ENCODE peak calls at places on chromosomes 4 and X, in five cellular contexts. D is right cardiac atrium, Y is uterus, T is heart left ventricle, N is kidney. P is an unnamed sample. For H3K4me1, the result is how much of the 10 kb centered on the place peaks cover.

GRCh38 chr4:56506110-56506705 is 617 bp downstream of the ARL9 start:
- DNase-seq in D (no peak), Y (no peak), T (no peak), N (no peak), P (no peak)

GRCh38 chr4:90474484-90474883 is 347.3 kb downstream of the CCSER1 start:
- DNase-seq in D (no peak), Y (no peak), T (no peak), N (no peak), P (no peak)

GRCh38 chr4:139934336-139934735 is 219.6 kb downstream of the MAML3 start:
- DNase-seq in D (no peak), Y (peak), T (no peak), N (no peak), P (no peak)

GRCh38 chr4:78938474-78938867 is 767 bp downstream of the PAQR3 start:
- DNase-seq in D (no peak), Y (no peak), T (no peak), N (no peak), P (no peak)

GRCh38 chr4:61723492-61723891 is 523.4 kb downstream of the ADGRL3 start:
- DNase-seq in D (no peak), Y (no peak), T (no peak), N (no peak), P (no peak)

GRCh38 chr4:83013420-83013867 is 2.8 kb upstream of the LIN54 start:
- DNase-seq in D (no peak), Y (no peak), T (no peak), N (no peak), P (no peak)

GRCh38 chr4:140568507-140569306 is at the start of gene UCP1:
- DNase-seq in D (peak), Y (no peak), T (peak), N (peak), P (no peak)

GRCh38 chrX:45229348-45229747 is 28.7 kb upstream of the DIPK2B start:
- DNase-seq in D (no peak), Y (no peak), T (no peak), N (no peak), P (no peak)

GRCh38 chr4:10082459-10083272 is 33.9 kb downstream of the WDR1 start:
- DNase-seq in D (no peak), Y (peak), T (no peak), N (peak), P (no peak)

GRCh38 chr4:39502034-39502658 is 25.1 kb downstream of the UGDH start:
- DNase-seq in D (no peak), Y (no peak), T (no peak), N (no peak), P (no peak)
- H3K27ac ChIP-seq in D (peak), Y (no peak), T (no peak), N (no peak), P (no peak)

DNA sequence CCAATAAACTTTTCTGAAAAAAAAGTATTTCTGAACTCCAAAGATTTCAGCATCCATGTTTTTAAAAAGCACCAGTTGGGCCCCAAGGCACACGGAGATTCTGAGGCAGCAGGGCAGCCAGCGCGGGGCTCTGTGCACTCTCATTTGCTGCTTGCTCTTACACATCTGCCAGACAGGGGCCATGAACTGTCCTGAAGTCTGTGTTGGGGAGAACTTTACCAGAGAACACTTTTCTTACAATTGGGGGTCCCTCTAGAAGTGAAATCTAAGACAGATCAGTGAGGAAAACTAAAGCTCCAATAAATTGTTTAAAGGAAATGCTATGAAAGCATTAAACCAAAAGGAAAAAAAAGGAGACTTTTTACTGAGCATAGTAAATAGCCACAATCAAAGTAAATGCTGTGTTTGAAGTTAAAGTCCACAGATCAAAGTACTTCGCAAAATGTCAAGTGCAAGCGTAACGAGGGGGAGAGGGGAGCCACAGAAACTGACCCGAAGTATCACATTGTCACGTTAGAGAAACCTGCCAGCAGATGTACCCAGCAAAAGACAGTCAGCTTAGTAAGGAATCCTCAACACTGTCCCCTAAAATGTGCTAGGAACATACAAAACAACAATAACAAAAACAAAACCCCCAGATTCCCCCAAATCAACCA is 37.8 kb downstream of the SORBS2 start:
- DNase-seq in D (no peak), Y (no peak), T (no peak), N (no peak), P (no peak)
- H3K4me1 ChIP-seq in D (under half), Y (under half), T (under half), N (under half), P (under half)

GRCh38 chrX:107672955-107673378 is 44.7 kb downstream of the PRPS1 start:
- DNase-seq in D (peak), Y (peak), T (peak), N (peak), P (peak)

GRCh38 chrX:107675365-107675654 is 47.0 kb downstream of the PRPS1 start:
- DNase-seq in D (no peak), Y (no peak), T (no peak), N (no peak), P (no peak)

GRCh38 chrX:107674480-107675364 is 46.4 kb downstream of the PRPS1 start:
- DNase-seq in D (peak), Y (peak), T (peak), N (peak), P (no peak)

GRCh38 chrX:107673933-107674479 is 45.7 kb downstream of the PRPS1 start:
- DNase-seq in D (peak), Y (peak), T (peak), N (peak), P (peak)

GRCh38 chrX:107673401-107673800 is 45.1 kb downstream of the PRPS1 start:
- DNase-seq in D (no peak), Y (no peak), T (no peak), N (no peak), P (no peak)
- H3K27ac ChIP-seq in D (peak), Y (peak), T (peak), N (peak), P (peak)

GRCh38 chr4:120070191-120070590 is 3.5 kb upstream of the MAD2L1 start:
- DNase-seq in D (no peak), Y (no peak), T (no peak), N (no peak), P (no peak)

GRCh38 chr4:120064887-120065286 is 1.8 kb downstream of the MAD2L1 start:
- DNase-seq in D (no peak), Y (no peak), T (no peak), N (no peak), P (no peak)

GRCh38 chr4:120062663-120063195 is 3.9 kb downstream of the MAD2L1 start:
- DNase-seq in D (no peak), Y (no peak), T (no peak), N (no peak), P (no peak)

GRCh38 chr4:120066525-120067333 is at the start of gene MAD2L1:
- DNase-seq in D (peak), Y (peak), T (peak), N (peak), P (peak)

DNA sequence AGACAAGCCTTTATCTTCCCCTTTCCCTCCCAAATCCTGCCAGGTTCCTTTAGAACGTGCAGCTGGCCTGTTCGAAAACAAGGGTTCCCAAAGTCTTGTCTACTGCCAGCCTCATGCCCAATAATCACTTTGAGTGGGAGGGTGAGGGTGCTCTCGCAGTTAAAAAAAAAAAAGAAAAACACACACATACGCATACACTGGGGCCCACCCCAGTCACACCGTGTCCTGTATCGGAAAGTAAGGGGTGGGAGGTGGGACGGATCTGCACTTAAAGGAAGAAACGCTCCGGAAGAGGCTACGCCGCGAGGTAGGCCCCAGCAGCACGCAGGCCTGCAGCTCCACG is 495 bp downstream of the MAD2L1 start:
- DNase-seq in D (no peak), Y (no peak), T (no peak), N (no peak), P (no peak)
- H3K4me1 ChIP-seq in D (under half), Y (under half), T (under half), N (under half), P (half or more)

GRCh38 chrX:51899741-51900140 is 6.3 kb downstream of the MAGED1 start:
- DNase-seq in D (no peak), Y (no peak), T (no peak), N (no peak), P (no peak)
- H3K27ac ChIP-seq in D (no peak), Y (no peak), T (no peak), N (no peak), P (no peak)

DNA sequence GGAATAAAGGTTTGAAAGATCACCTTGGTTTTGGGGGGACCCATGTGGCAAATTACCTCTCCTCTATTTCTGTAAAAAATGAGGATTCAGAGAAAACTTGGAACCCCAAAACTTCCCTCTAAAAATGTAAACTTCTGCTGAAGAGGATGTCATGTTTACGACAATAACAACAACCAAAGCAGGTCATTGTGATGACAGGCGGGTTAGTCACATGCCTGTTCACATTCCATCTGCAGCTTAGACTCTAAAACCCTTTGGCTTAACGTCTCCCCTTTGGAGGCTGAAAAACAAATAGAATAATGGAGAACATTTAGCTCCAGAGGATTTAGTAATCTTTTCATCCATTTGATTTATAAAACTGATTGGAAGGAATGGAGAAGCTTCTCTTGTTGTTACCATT is 75.0 kb upstream of the FAM9C start:
- DNase-seq in D (no peak), Y (no peak), T (no peak), N (no peak), P (no peak)
- H3K4me1 ChIP-seq in D (under half), Y (under half), T (under half), N (under half), P (under half)

DNA sequence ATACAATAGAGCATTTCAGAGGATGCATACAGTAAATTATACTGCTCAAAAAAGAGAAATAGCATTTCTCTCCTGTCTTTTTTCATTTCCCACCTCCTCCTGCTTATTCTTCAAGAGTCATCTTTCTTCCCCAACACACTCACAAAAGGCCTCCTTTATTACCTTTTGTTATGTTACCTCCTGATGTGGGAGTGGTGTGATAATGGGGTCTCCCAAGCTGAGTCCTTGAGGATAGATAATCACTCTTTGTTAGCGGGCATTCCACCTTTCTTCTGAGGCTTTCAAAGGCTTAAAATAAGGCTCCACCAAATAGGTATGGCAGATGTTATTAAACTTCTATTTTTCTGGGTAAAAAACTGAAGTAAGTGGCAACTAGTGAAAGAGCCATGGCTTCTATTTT is 159.8 kb downstream of the CPEB2 start:
- DNase-seq in D (no peak), Y (no peak), T (no peak), N (no peak), P (no peak)
- H3K27ac ChIP-seq in D (no peak), Y (no peak), T (no peak), N (no peak), P (no peak)